ENCODE peak calls at places on chromosomes 4 and X, in seven cellular contexts. U, J, Y, Z, W, H and D are unnamed samples.

GRCh38 chr4:128394778-128395177 is 107.2 kb upstream of the PGRMC2 start:
- DNase-seq in U (no peak), J (no peak), H (peak), W (no peak), Y (no peak), Z (no peak), D (peak)

GRCh38 chr4:81507530-81507929 is 35.8 kb upstream of the RASGEF1B start:
- DNase-seq in J (no peak), W (no peak), U (no peak), H (no peak), Z (no peak), Y (no peak), D (no peak)

GRCh38 chr4:83262682-83263081 is 21.9 kb downstream of the COQ2 start:
- DNase-seq in W (no peak), H (no peak), U (no peak), Z (no peak), Y (no peak), J (no peak), D (no peak)

GRCh38 chr4:71602271-71602890 is 181.5 kb downstream of the GC start:
- DNase-seq in U (no peak), W (no peak), H (peak), Z (peak), Y (no peak), J (peak), D (peak)

GRCh38 chrX:132591719-132592275 is 103.0 kb upstream of the MBNL3 start:
- DNase-seq in H (no peak), W (no peak), J (no peak), Z (no peak), Y (no peak), U (no peak), D (no peak)

GRCh38 chr4:45662996-45663395 is 460.9 kb downstream of the GABRG1 start:
- DNase-seq in U (no peak), W (no peak), Y (peak), H (no peak), J (no peak), Z (peak), D (peak)

GRCh38 chrX:151359931-151360871 is 36.8 kb upstream of the VMA21 start:
- DNase-seq in H (no peak), Z (peak), J (peak), W (peak), U (peak), Y (peak), D (peak)

GRCh38 chr4:151534195-151534594 is 125.2 kb downstream of the FHIP1A start:
- DNase-seq in H (no peak), U (no peak), J (no peak), Y (no peak), W (no peak), Z (no peak), D (no peak)

GRCh38 chr4:133537882-133538281 is 388.8 kb downstream of the PCDH10 start:
- DNase-seq in J (no peak), W (no peak), U (no peak), H (no peak), Y (no peak), Z (no peak), D (no peak)

GRCh38 chr4:56681158-56681848 is at the start of gene HOPX:
- DNase-seq in U (no peak), Y (peak), J (no peak), Z (no peak), H (no peak), W (no peak), D (peak)

GRCh38 chrX:72111011-72111708 is 20.6 kb downstream of the RTL5 start:
- DNase-seq in Y (no peak), H (no peak), U (no peak), Z (no peak), J (no peak), W (no peak), D (no peak)

GRCh38 chr4:96677499-96677898 is 837.6 kb downstream of the PDHA2 start:
- DNase-seq in Y (no peak), U (no peak), Z (peak), J (no peak), H (no peak), W (no peak), D (peak)

GRCh38 chr4:17599826-17600225 is 14.6 kb upstream of the MED28 start:
- DNase-seq in Z (no peak), W (no peak), J (no peak), H (no peak), Y (no peak), U (no peak), D (no peak)

GRCh38 chr4:7900351-7900750 is 39.3 kb downstream of the AFAP1 start:
- DNase-seq in Z (no peak), Y (no peak), H (no peak), W (no peak), J (no peak), U (no peak), D (no peak)

GRCh38 chr4:169927280-169927679 is 98.9 kb downstream of the MFAP3L start:
- DNase-seq in H (no peak), U (no peak), J (no peak), Z (no peak), Y (no peak), W (no peak), D (no peak)